ENCODE peak calls at places on chromosomes 6 and 20, in nine cellular contexts. O is MM.1S; Z is CD4-positive, alpha-beta T cell; T is HepG2; F is vagina; D is GM10248; E is neural progenitor cell; G is testis; I is A549. V is an unnamed sample.

GRCh38 chr20:50029697-50030428 is 47.1 kb downstream of the SNAI1 start:
- DNase-seq in O (no peak), Z (no peak), T (peak; percentile 80), F (no peak), D (no peak), E (no peak), G (no peak), I (peak; percentile 78), V (no peak)

GRCh38 chr6:72916298-72916697 is 294.4 kb downstream of the KCNQ5 start:
- DNase-seq in O (no peak), Z (no peak), T (no peak), F (no peak), D (no peak), E (no peak), G (no peak), I (no peak), V (no peak)

GRCh38 chr6:34514593-34515472 is 41.3 kb downstream of the SPDEF start:
- DNase-seq in O (no peak), Z (no peak), T (no peak), F (no peak), D (no peak), E (peak; percentile 92), G (peak; percentile 80), I (no peak), V (no peak)

GRCh38 chr6:159788276-159788675 is 1.1 kb downstream of the TCP1 start:
- DNase-seq in O (peak; percentile 21), Z (no peak), T (no peak), F (no peak), D (no peak), E (peak; percentile 13), G (no peak), I (no peak), V (no peak)

GRCh38 chr20:35681953-35682352 is 17.2 kb downstream of the NFS1 start:
- DNase-seq in O (no peak), Z (no peak), T (no peak), F (no peak), D (no peak), E (no peak), G (no peak), I (no peak), V (no peak)

GRCh38 chr20:6828794-6829423 is 61.4 kb downstream of the BMP2 start:
- DNase-seq in O (peak; percentile 64), Z (no peak), T (peak; percentile 74), F (no peak), D (peak; percentile 39), E (peak; percentile 84), G (peak; percentile 87), I (peak; percentile 43), V (peak; percentile 23)

GRCh38 chr6:17289491-17290106 is 8.4 kb downstream of the RBM24 start:
- DNase-seq in O (no peak), Z (no peak), T (no peak), F (no peak), D (no peak), E (no peak), G (no peak), I (no peak), V (no peak)

GRCh38 chr20:18465536-18466200 is 1.2 kb downstream of the DZANK1 start:
- DNase-seq in O (no peak), Z (no peak), T (no peak), F (no peak), D (no peak), E (no peak), G (no peak), I (peak; percentile 25), V (peak; percentile 38)

GRCh38 chr6:92989656-92990055 is 429.7 kb downstream of the EPHA7 start:
- DNase-seq in O (no peak), Z (no peak), T (no peak), F (no peak), D (no peak), E (no peak), G (no peak), I (no peak), V (no peak)

GRCh38 chr6:22622390-22622789 is 53.0 kb downstream of the HDGFL1 start:
- DNase-seq in O (no peak), Z (no peak), T (no peak), F (no peak), D (no peak), E (no peak), G (no peak), I (no peak), V (no peak)

GRCh38 chr6:65199121-65199520 is 507.9 kb downstream of the EYS start:
- DNase-seq in O (no peak), Z (no peak), T (no peak), F (no peak), D (no peak), E (no peak), G (no peak), I (no peak), V (no peak)

GRCh38 chr6:105511639-105512038 is 108.8 kb upstream of the PREP start:
- DNase-seq in O (no peak), Z (no peak), T (no peak), F (no peak), D (no peak), E (no peak), G (no peak), I (no peak), V (no peak)

GRCh38 chr20:54085910-54086309 is 15.5 kb upstream of the BCAS1 start:
- DNase-seq in O (no peak), Z (no peak), T (no peak), F (no peak), D (no peak), E (no peak), G (no peak), I (no peak), V (no peak)

GRCh38 chr6:163773646-163774045 is 359.1 kb downstream of the QKI start:
- DNase-seq in O (no peak), Z (no peak), T (no peak), F (no peak), D (no peak), E (no peak), G (no peak), I (no peak), V (no peak)

GRCh38 chr20:24949756-24950127 is 673 bp downstream of the CST7 start:
- DNase-seq in O (no peak), Z (no peak), T (no peak), F (no peak), D (no peak), E (no peak), G (no peak), I (no peak), V (no peak)

GRCh38 chr6:6689413-6690143 is 101.1 kb downstream of the LY86 start:
- DNase-seq in O (no peak), Z (no peak), T (no peak), F (no peak), D (no peak), E (no peak), G (no peak), I (no peak), V (no peak)

GRCh38 chr6:42090819-42091717 is 40.7 kb downstream of the TAF8 start:
- DNase-seq in O (no peak), Z (no peak), T (no peak), F (no peak), D (no peak), E (no peak), G (no peak), I (no peak), V (no peak)

GRCh38 chr20:6954219-6954618 is 186.7 kb downstream of the BMP2 start:
- DNase-seq in O (no peak), Z (no peak), T (no peak), F (no peak), D (no peak), E (no peak), G (no peak), I (no peak), V (no peak)

GRCh38 chr6:49454787-49455709 is 8.0 kb downstream of the MMUT start:
- DNase-seq in O (peak; percentile 73), Z (no peak), T (no peak), F (no peak), D (no peak), E (no peak), G (no peak), I (no peak), V (no peak)

GRCh38 chr6:133289733-133290306 is 48.7 kb downstream of the EYA4 start:
- DNase-seq in O (no peak), Z (no peak), T (no peak), F (no peak), D (no peak), E (no peak), G (no peak), I (no peak), V (no peak)

GRCh38 chr6:128519931-128520435 is 416 bp downstream of the PTPRK start:
- DNase-seq in O (peak; percentile 42), Z (peak; percentile 16), T (no peak), F (no peak), D (peak; percentile 14), E (no peak), G (no peak), I (no peak), V (no peak)

GRCh38 chr6:152946484-152946883 is 36.4 kb downstream of the FBXO5 start:
- DNase-seq in O (no peak), Z (no peak), T (no peak), F (no peak), D (no peak), E (no peak), G (no peak), I (no peak), V (no peak)

DNA sequence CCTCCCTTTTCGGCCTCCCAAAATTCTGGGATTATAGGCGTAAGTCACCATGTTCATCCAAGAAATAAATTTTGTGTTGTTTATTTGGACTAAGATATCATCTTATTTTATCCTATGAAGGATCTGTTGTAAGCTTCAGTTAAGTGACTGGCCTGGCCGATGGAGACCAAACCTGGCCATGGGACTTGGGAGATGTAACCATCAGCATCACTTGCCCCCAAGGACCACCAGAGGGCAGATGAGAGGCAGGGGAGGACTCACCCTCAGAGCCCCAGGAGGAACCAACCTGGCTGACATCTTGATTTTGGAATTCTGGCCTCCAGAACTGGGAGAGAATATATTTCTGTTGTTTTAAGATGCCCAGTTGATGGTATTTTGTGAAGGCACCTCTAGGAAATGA is 266.7 kb downstream of the CDH26 start:
- DNase-seq in O (peak; percentile 21), Z (no peak), T (peak; percentile 38), F (no peak), D (no peak), E (peak; percentile 61), G (peak; percentile 30), I (peak; percentile 22), V (no peak)
- TF ChIP-seq CTCF in O (peak; percentile 56), Z (no peak), T (peak; percentile 68), F (no peak), D (peak; percentile 3), E (peak; percentile 67), G (no peak), I (no peak), V (peak; percentile 40)

GRCh38 chr20:12598894-12599293 is 409.9 kb upstream of the SPTLC3 start:
- DNase-seq in O (no peak), Z (no peak), T (no peak), F (no peak), D (no peak), E (no peak), G (no peak), I (no peak), V (no peak)
- TF ChIP-seq CTCF in O (no peak), Z (no peak), T (no peak), F (no peak), D (no peak), E (no peak), G (no peak), I (no peak), V (no peak)

GRCh38 chr6:118952683-118953082 is 17.7 kb upstream of the MCM9 start:
- DNase-seq in O (no peak), Z (no peak), T (no peak), F (no peak), D (no peak), E (no peak), G (no peak), I (no peak), V (no peak)
- TF ChIP-seq CTCF in O (no peak), Z (no peak), T (no peak), F (no peak), D (no peak), E (no peak), G (no peak), I (no peak), V (no peak)

GRCh38 chr6:138752017-138752416 is 21.6 kb upstream of the CCDC28A start:
- DNase-seq in O (no peak), Z (no peak), T (no peak), F (no peak), D (no peak), E (peak; percentile 45), G (no peak), I (no peak), V (no peak)
- TF ChIP-seq CTCF in O (no peak), Z (no peak), T (no peak), F (no peak), D (no peak), E (peak; percentile 59), G (no peak), I (no peak), V (no peak)